ENCODE peak calls at places on chromosomes 1 and 21, in eight cellular contexts. G is suprapubic skin, P is endothelial cell of umbilical vein, A is sigmoid colon, D is stomach, Y is GM23338, E is HepG2, M is prostate gland. Z is an unnamed sample.

GRCh38 chr1:167763525-167764220 is 41.9 kb downstream of the MPZL1 start:
- DNase-seq in G (no peak), P (no peak), A (no peak), D (no peak), Y (no peak), E (no peak), M (peak; percentile 53), Z (no peak)

GRCh38 chr1:21232044-21232443 is 55.3 kb upstream of the EIF4G3 start:
- DNase-seq in G (no peak), P (peak; percentile 67), A (no peak), D (peak; percentile 59), Y (peak; percentile 78), E (peak; percentile 56), M (peak; percentile 58), Z (peak; percentile 40)

GRCh38 chr1:211843507-211844298 is 13.1 kb upstream of the LPGAT1 start:
- DNase-seq in G (no peak), P (no peak), A (no peak), D (no peak), Y (no peak), E (no peak), M (no peak), Z (no peak)

GRCh38 chr1:1911390-1912041 is 3.5 kb upstream of the CALML6 start:
- DNase-seq in G (no peak), P (no peak), A (peak; percentile 59), D (no peak), Y (no peak), E (no peak), M (no peak), Z (peak; percentile 5)

GRCh38 chr1:147217142-147217541 is 8.0 kb downstream of the FMO5 start:
- DNase-seq in G (no peak), P (no peak), A (no peak), D (no peak), Y (no peak), E (no peak), M (no peak), Z (no peak)

GRCh38 chr1:201255470-201256362 is 27.6 kb upstream of the PKP1 start:
- DNase-seq in G (peak; percentile 72), P (no peak), A (no peak), D (no peak), Y (no peak), E (no peak), M (no peak), Z (no peak)

GRCh38 chr1:105485207-105485606 is 1571.3 kb upstream of the PRMT6 start:
- DNase-seq in G (no peak), P (no peak), A (no peak), D (no peak), Y (no peak), E (no peak), M (no peak), Z (no peak)

GRCh38 chr1:87959236-87959635 is 630.6 kb downstream of the LMO4 start:
- DNase-seq in G (no peak), P (no peak), A (no peak), D (no peak), Y (no peak), E (no peak), M (no peak), Z (no peak)

GRCh38 chr1:115331531-115332331 is 6.3 kb downstream of the NGF start:
- DNase-seq in G (no peak), P (no peak), A (no peak), D (no peak), Y (no peak), E (no peak), M (no peak), Z (no peak)

GRCh38 chr1:115840615-115841460 is at the start of gene NHLH2:
- DNase-seq in G (no peak), P (no peak), A (no peak), D (no peak), Y (no peak), E (no peak), M (no peak), Z (no peak)

GRCh38 chr1:1788646-1789431 is 10.6 kb upstream of the NADK start:
- DNase-seq in G (no peak), P (no peak), A (no peak), D (peak; percentile 62), Y (peak; percentile 72), E (peak; percentile 33), M (no peak), Z (peak; percentile 48)

GRCh38 chr1:182604128-182604834 is at the start of gene RGS16:
- DNase-seq in G (peak; percentile 96), P (peak; percentile 66), A (peak; percentile 96), D (peak; percentile 96), Y (peak; percentile 97), E (no peak), M (peak; percentile 90), Z (peak; percentile 96)

GRCh38 chr21:31282095-31282709 is 61.9 kb downstream of the TIAM1 start:
- DNase-seq in G (no peak), P (no peak), A (no peak), D (peak; percentile 37), Y (no peak), E (no peak), M (no peak), Z (peak; percentile 8)

GRCh38 chr21:42315296-42315891 is at the start of gene TFF3:
- DNase-seq in G (no peak), P (no peak), A (no peak), D (peak; percentile 64), Y (no peak), E (peak; percentile 84), M (peak; percentile 63), Z (peak; percentile 70)

GRCh38 chr1:221919341-221919740 is 177.5 kb upstream of the DUSP10 start:
- DNase-seq in G (no peak), P (no peak), A (no peak), D (no peak), Y (no peak), E (no peak), M (no peak), Z (no peak)

GRCh38 chr1:43881415-43881814 is 52.2 kb upstream of the ARTN start:
- DNase-seq in G (no peak), P (no peak), A (no peak), D (no peak), Y (peak; percentile 49), E (no peak), M (no peak), Z (no peak)

GRCh38 chr1:40383095-40383487 is 9.6 kb downstream of the SMAP2 start:
- DNase-seq in G (no peak), P (no peak), A (no peak), D (peak; percentile 52), Y (peak; percentile 76), E (no peak), M (peak; percentile 35), Z (no peak)

GRCh38 chr21:25402134-25402957 is 204.9 kb downstream of the MRPL39 start:
- DNase-seq in G (no peak), P (no peak), A (no peak), D (no peak), Y (no peak), E (no peak), M (no peak), Z (no peak)

GRCh38 chr1:213985181-213986019 is 2.4 kb upstream of the PROX1 start:
- DNase-seq in G (no peak), P (no peak), A (no peak), D (no peak), Y (peak; percentile 65), E (no peak), M (no peak), Z (no peak)
- TF ChIP-seq POLR2AphosphoS5 in G (no peak), P (no peak), A (no peak), D (no peak), Y (no peak), E (no peak), M (no peak), Z (no peak)

DNA sequence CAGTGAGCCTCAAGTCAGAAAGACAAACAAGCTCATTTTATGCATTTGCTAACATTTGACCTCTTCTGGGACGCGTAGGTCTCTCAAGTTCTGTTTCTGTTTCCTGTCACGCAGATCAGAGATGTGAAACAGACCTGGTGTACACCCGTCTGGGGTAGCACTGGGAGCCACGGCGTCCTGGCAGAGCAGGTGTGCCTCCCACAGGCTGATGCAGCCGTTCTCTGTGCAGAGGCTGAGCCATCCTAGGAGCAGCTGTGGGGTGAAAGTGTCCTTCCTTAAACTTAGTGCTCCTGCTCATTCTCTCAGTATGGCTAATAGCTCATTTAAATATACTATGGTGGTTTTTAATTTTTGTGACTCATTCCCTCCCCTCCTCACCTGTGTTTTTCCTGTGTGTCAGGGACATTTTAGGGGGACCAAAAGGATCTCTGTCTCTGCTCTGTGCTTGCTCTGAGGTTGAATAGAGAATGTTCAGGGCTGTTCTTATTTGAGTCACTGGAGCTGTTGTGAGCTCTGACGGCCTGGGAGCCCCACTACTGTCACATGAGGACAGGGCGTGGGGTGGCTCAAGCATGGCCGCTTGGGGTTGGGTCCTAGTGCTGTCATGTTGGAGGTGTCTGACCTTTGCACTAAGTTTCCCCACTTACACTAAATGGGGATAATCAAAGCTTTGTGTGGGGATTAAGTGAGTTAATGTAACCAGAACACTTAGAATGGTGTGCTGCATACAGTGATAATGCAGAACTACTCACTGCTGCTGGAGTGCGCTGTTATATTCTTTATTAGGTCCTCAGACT is 43.0 kb downstream of the GALNT2 start:
- DNase-seq in G (no peak), P (no peak), A (peak; percentile 73), D (peak; percentile 48), Y (no peak), E (peak; percentile 32), M (no peak), Z (peak; percentile 74)
- H3K4me1 ChIP-seq in G (peaks cover 50% of the 10 kb centered on the region), P (peaks cover 24% of the 10 kb centered on the region), A (peaks cover 47% of the 10 kb centered on the region), D (peaks cover 88% of the 10 kb centered on the region), Y (peaks cover 36% of the 10 kb centered on the region), E (peaks cover 91% of the 10 kb centered on the region), M (peaks cover 5% of the 10 kb centered on the region), Z (peaks cover 31% of the 10 kb centered on the region)

DNA sequence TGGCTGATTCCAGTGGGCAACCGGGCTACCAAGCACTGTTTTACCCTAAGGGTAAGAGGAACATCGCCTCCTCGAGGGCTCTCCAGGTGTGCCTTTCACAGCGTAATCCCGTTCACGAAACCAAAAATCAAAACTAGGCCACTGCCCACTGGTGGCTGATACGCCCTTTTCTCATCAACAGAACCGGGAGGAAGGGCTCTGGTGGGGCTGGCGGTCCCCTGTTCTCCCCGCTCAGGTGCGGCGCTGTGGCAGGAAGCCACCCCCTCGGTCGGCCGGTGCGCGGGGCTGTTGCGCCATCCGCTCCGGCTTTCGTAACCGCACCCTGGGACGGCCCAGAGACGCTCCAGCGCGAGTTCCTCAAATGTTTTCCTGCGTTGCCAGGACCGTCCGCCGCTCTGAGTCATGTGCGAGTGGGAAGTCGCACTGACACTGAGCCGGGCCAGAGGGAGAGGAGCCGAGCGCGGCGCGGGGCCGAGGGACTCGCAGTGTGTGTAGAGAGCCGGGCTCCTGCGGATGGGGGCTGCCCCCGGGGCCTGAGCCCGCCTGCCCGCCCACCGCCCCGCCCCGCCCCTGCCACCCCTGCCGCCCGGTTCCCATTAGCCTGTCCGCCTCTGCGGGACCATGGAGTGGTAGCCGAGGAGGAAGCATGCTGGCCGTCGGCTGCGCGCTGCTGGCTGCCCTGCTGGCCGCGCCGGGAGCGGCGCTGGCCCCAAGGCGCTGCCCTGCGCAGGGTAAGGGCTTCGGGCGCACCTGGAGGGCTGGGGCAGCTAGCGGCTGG is at the start of gene IL6R:
- DNase-seq in G (peak; percentile 97), P (peak; percentile 83), A (peak; percentile 99), D (peak; percentile 91), Y (peak; percentile 91), E (peak; percentile 83), M (peak; percentile 94), Z (peak; percentile 94)
- TF ChIP-seq POLR2AphosphoS5 in G (peak; percentile 97), P (no peak), A (peak; percentile 98), D (peak; percentile 99), Y (peak; percentile 61), E (no peak), M (peak; percentile 94), Z (peak; percentile 98)

DNA sequence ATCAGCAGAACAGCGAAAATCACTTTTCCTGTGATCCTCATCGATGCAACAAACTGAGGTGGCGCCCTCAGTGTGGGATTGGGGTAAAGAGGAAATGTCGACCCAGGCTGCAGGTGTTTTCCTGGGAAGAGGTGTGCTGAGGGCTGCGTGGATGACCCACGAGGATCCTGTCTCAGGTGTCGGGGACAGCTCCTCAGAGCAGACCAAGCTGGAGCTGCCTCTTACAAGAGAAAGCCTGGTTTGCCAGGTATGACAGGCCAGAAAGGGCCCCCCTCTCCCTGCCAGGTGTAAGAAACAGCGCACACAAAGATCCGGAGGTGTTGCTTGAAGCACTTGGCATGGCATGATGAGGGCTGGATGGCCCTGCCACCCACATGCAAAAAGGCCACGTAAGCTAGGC is 12.6 kb downstream of the FHAD1 start:
- DNase-seq in G (peak; percentile 29), P (no peak), A (no peak), D (no peak), Y (peak; percentile 25), E (no peak), M (no peak), Z (no peak)
- H3K4me1 ChIP-seq in G (peaks cover 9% of the 10 kb centered on the region), P (peaks cover 23% of the 10 kb centered on the region), A (peaks cover 34% of the 10 kb centered on the region), D (peaks cover 39% of the 10 kb centered on the region), Y (no peaks in the 10 kb centered on the region), E (peaks cover 30% of the 10 kb centered on the region), M (no peaks in the 10 kb centered on the region), Z (no peaks in the 10 kb centered on the region)